ENCODE peak calls at places on chromosomes 5 and 9, in four cellular contexts. A is hepatocyte, U is fibroblast of lung, W is neural progenitor cell. O is an unnamed sample.

GRCh38 chr5:45648744-45649143 is 47.4 kb downstream of the HCN1 start:
- DNase-seq in W (no peak), U (no peak), A (no peak), O (no peak)

GRCh38 chr5:68419101-68419636 is 203.6 kb downstream of the PIK3R1 start:
- DNase-seq in W (no peak), U (no peak), A (no peak), O (peak)

GRCh38 chr9:108468364-108468763 is 387.4 kb downstream of the ACTL7B start:
- DNase-seq in A (no peak), U (peak), W (peak), O (no peak)

GRCh38 chr5:112742424-112742823 is 4.7 kb downstream of the APC start:
- DNase-seq in U (peak), A (no peak), W (no peak), O (no peak)

GRCh38 chr5:143302344-143302743 is 101.1 kb downstream of the NR3C1 start:
- DNase-seq in W (no peak), U (peak), A (no peak), O (no peak)

GRCh38 chr5:115325291-115326019 is 29.0 kb upstream of the CCDC112 start:
- DNase-seq in U (no peak), W (no peak), A (no peak), O (no peak)

GRCh38 chr5:143284002-143284401 is 119.5 kb downstream of the NR3C1 start:
- DNase-seq in W (no peak), U (no peak), A (no peak), O (no peak)

GRCh38 chr9:109341561-109341960 is 20.7 kb upstream of the EPB41L4B start:
- DNase-seq in W (no peak), U (no peak), A (no peak), O (no peak)

GRCh38 chr5:127793052-127793451 is 89.9 kb downstream of the CCDC192 start:
- DNase-seq in A (no peak), U (no peak), W (no peak), O (no peak)

GRCh38 chr9:120846906-120847305 is 4.2 kb upstream of the PSMD5 start:
- DNase-seq in A (no peak), U (peak), W (no peak), O (no peak)

GRCh38 chr5:168423478-168423877 is 62.8 kb upstream of the RARS1 start:
- DNase-seq in U (no peak), W (no peak), A (no peak), O (no peak)

GRCh38 chr9:120361531-120361930 is 218.4 kb downstream of the CDK5RAP2 start:
- DNase-seq in U (no peak), A (no peak), W (no peak), O (no peak)

GRCh38 chr9:7791364-7791763 is 8.2 kb downstream of the DMAC1 start:
- DNase-seq in U (no peak), A (no peak), W (no peak), O (no peak)

GRCh38 chr9:132754236-132754635 is 84.0 kb downstream of the GTF3C4 start:
- DNase-seq in A (no peak), W (no peak), U (no peak), O (no peak)

GRCh38 chr5:1033178-1033577 is 24.6 kb downstream of the NKD2 start:
- DNase-seq in U (no peak), W (no peak), A (no peak), O (no peak)

DNA sequence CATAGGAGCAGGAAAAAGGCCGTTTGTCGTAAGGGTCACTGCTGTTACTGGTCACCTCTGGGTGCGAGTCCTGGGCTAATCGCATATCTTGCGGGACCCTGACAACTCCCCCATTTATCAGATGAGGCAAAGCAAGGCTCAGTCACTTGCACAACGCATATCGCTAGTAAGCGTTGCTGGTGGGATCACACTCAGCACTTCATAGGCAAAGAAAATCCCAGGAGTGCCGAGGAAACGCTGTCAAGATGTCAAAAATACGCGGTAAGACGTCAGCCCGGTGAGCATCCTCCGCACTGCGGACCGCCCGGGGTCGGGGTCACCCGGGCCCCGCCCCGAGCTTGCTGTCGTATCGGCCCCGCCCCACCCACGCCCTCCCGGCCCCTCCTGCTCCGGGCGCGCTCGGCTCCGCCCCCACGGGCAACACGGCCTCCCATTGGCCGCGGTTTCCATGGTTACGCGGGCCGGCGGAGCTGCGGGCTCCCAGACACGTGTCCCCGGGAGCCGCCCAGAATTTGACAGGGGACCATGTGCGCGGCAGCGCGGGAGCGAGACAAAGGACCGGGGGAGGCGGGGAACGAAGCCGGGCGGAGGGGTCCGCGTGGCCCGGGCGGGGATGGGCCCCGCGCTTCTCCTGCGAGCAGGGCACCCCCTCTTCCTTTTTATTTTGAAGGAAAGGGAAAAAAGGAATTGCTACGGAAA is 80.2 kb upstream of the IER5L start:
- DNase-seq in U (peak), W (peak), A (peak), O (peak)
- H3K4me3 ChIP-seq in U (no peak), W (peak), A (peak), O (no peak)

DNA sequence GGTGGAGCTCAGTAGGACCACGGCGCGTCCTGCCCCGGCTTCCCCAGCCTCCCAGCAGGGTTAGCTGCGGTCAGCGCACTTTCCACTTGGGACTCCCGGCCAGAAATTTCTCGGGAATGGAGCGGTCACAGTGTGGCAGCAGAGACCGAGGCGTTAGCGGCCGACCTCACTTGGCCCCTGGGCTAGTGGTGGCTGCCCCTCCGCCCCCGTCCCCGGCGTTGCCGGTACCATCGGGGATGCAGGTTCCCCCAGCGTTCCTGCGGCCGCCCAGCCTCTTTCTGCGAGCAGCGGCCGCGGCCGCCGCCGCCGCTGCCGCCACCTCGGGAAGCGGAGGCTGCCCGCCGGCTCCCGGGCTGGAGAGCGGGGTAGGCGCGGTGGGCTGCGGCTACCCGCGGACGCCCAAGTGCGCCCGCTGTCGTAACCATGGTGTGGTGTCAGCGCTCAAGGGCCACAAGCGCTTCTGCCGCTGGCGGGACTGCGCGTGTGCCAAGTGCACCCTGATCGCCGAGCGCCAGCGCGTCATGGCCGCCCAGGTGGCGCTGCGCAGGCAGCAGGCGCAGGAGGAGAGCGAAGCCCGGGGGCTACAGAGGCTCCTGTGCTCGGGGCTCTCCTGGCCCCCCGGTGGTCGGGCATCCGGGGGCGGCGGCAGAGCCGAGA is 454 bp downstream of the DMRTA1 start:
- DNase-seq in U (peak), A (peak), W (peak), O (no peak)
- TF ChIP-seq CTCF in U (no peak), A (peak), W (peak), O (peak)

DNA sequence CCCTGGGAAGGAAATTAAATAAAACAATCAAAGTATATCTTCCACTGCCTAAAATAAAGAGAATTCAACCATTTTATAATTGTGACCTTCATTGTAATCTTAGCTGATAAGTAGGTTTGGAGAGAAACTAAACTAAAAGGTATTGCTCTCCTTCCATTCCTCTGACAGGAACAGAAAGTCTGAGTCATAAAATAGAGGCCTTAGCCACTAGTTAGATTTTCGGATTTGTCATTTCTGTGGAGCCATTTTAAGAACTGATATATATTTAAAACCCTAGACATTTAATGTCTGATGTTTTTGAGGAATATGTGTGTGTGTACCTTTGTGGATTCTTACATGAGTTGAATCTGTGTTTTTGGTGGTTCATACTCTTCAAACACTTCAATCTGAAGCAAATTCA is 11.8 kb upstream of the TMC1 start:
- DNase-seq in W (no peak), U (peak), A (no peak), O (no peak)
- H3K4me3 ChIP-seq in W (no peak), U (no peak), A (no peak), O (no peak)

DNA sequence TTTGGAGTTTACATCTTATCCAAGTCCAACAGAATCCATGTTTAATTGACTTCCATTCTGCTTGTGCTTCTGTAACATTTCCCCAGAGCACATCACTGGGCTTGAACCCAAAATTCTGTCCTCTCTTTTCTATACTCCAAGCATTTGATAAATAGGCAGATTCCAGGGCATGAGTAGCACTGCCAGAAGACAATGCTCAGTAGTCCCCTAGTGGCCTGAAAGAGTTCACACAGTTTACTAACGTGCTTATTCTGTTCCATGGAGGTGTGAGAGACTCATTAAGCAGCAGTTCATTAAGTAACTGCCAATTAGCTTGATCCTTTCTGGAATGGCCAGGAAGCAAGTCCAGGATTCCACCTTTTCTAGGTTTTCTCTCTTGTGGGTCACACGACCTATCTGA is 9.4 kb upstream of the GABRA6 start:
- DNase-seq in U (no peak), A (peak), W (peak), O (peak)
- TF ChIP-seq CTCF in U (no peak), A (peak), W (peak), O (peak)

GRCh38 chr5:173689171-173689676 is 72.8 kb upstream of the BOD1 start:
- DNase-seq in A (peak), U (no peak), W (peak), O (no peak)
- H3K4me3 ChIP-seq in A (no peak), U (no peak), W (no peak), O (no peak)

O was measured in LNCaP clone FGC.